ENCODE peak calls at places on chromosomes 6 and 20, in four cellular contexts. R is trophoblast cell, X is IMR-90, Y is H9. T is an unnamed sample.

GRCh38 chr20:23094213-23094896 is 8.2 kb upstream of the CD93 start:
- DNase-seq in R (no peak), X (no peak), Y (no peak), T (no peak)

GRCh38 chr6:30508890-30509736 is 19.8 kb downstream of the HLA-E start:
- DNase-seq in R (no peak), X (peak), Y (no peak), T (no peak)

GRCh38 chr6:147071786-147072185 is 132.4 kb upstream of the STXBP5 start:
- DNase-seq in R (no peak), X (no peak), Y (no peak), T (no peak)

GRCh38 chr6:130587778-130588520 is 222.1 kb downstream of the TMEM200A start:
- DNase-seq in R (no peak), X (peak), Y (no peak), T (no peak)

GRCh38 chr20:34979366-34980153 is 23.9 kb downstream of the MYH7B start:
- DNase-seq in R (no peak), X (no peak), Y (peak), T (peak)

GRCh38 chr6:12719017-12719416 is 2.5 kb downstream of the PHACTR1 start:
- DNase-seq in R (no peak), X (no peak), Y (no peak), T (no peak)

GRCh38 chr6:163173741-163174140 is 240.8 kb upstream of the QKI start:
- DNase-seq in R (peak), X (no peak), Y (no peak), T (no peak)

GRCh38 chr20:46695888-46696287 is 6.6 kb upstream of the TP53RK start:
- DNase-seq in R (no peak), X (peak), Y (no peak), T (no peak)

GRCh38 chr20:48377940-48378339 is 449.9 kb downstream of the PREX1 start:
- DNase-seq in R (no peak), X (no peak), Y (no peak), T (no peak)

GRCh38 chr6:73943930-73944652 is 248.1 kb downstream of the CD109 start:
- DNase-seq in R (no peak), X (no peak), Y (no peak), T (no peak)

GRCh38 chr6:47165918-47166317 is 123.8 kb upstream of the ADGRF1 start:
- DNase-seq in R (no peak), X (peak), Y (no peak), T (no peak)

GRCh38 chr6:163672710-163673109 is 258.2 kb downstream of the QKI start:
- DNase-seq in R (no peak), X (no peak), Y (no peak), T (no peak)

GRCh38 chr6:135842618-135843392 is 8.7 kb upstream of the PDE7B start:
- DNase-seq in R (no peak), X (no peak), Y (no peak), T (no peak)

GRCh38 chr6:66926060-66926459 is 1219.0 kb upstream of the EYS start:
- DNase-seq in R (no peak), X (no peak), Y (no peak), T (peak)

GRCh38 chr20:48642105-48642880 is 185.5 kb downstream of the PREX1 start:
- DNase-seq in R (no peak), X (no peak), Y (no peak), T (no peak)

GRCh38 chr6:19128701-19129100 is 708.5 kb upstream of the ID4 start:
- DNase-seq in R (no peak), X (no peak), Y (no peak), T (no peak)

GRCh38 chr6:166058064-166058739 is 109.4 kb downstream of the TBXT start:
- DNase-seq in R (no peak), X (peak), Y (no peak), T (peak)

GRCh38 chr6:506508-506907 is 115.0 kb downstream of the IRF4 start:
- DNase-seq in R (no peak), X (no peak), Y (no peak), T (no peak)

GRCh38 chr6:16822975-16823374 is 61.7 kb upstream of the ATXN1 start:
- DNase-seq in R (no peak), X (no peak), Y (no peak), T (peak)

GRCh38 chr6:157668034-157668401 is 155.0 kb upstream of the SNX9 start:
- DNase-seq in R (no peak), X (no peak), Y (no peak), T (no peak)

GRCh38 chr20:49938173-49939163 is 2.3 kb downstream of the RNF114 start:
- DNase-seq in R (no peak), X (peak), Y (no peak), T (no peak)

GRCh38 chr6:112117554-112117953 is 30.2 kb downstream of the FAM229B start:
- DNase-seq in R (no peak), X (peak), Y (no peak), T (no peak)

GRCh38 chr6:158205220-158205944 is 37.2 kb downstream of the GTF2H5 start:
- DNase-seq in R (peak), X (no peak), Y (peak), T (peak)

GRCh38 chr20:21665687-21666446 is 39.6 kb upstream of the PAX1 start:
- DNase-seq in R (peak), X (no peak), Y (no peak), T (peak)

GRCh38 chr20:23151008-23151703 is 65.0 kb upstream of the CD93 start:
- DNase-seq in R (no peak), X (no peak), Y (peak), T (no peak)

GRCh38 chr20:25177890-25178321 is 17.6 kb upstream of the ENTPD6 start:
- DNase-seq in R (no peak), X (no peak), Y (no peak), T (no peak)

GRCh38 chr6:106199998-106200397 is 113.9 kb downstream of the PRDM1 start:
- DNase-seq in R (peak), X (peak), Y (no peak), T (no peak)

GRCh38 chr20:47011984-47012383 is 117.3 kb downstream of the EYA2 start:
- DNase-seq in R (peak), X (no peak), Y (no peak), T (peak)

GRCh38 chr6:76706566-76706965 is 634.1 kb upstream of the IMPG1 start:
- DNase-seq in R (no peak), X (no peak), Y (no peak), T (no peak)

GRCh38 chr20:19785173-19785799 is 27.2 kb downstream of the RIN2 start:
- DNase-seq in R (peak), X (peak), Y (no peak), T (no peak)

GRCh38 chr20:19787366-19787765 is 29.3 kb downstream of the RIN2 start:
- DNase-seq in R (no peak), X (no peak), Y (no peak), T (no peak)

GRCh38 chr20:19784511-19785172 is 26.6 kb downstream of the RIN2 start:
- DNase-seq in R (peak), X (peak), Y (peak), T (peak)

GRCh38 chr20:19785886-19786285 is 27.8 kb downstream of the RIN2 start:
- DNase-seq in R (no peak), X (peak), Y (no peak), T (no peak)

GRCh38 chr20:19786311-19786710 is 28.3 kb downstream of the RIN2 start:
- DNase-seq in R (peak), X (peak), Y (peak), T (peak)
- H2BK120ac ChIP-seq in R (peak), X (peak), Y (no peak), T (no peak)

GRCh38 chr20:41162396-41162795 is 25.1 kb downstream of the PLCG1 start:
- DNase-seq in R (no peak), X (no peak), Y (no peak), T (no peak)

GRCh38 chr20:41161886-41162285 is 24.5 kb downstream of the PLCG1 start:
- DNase-seq in R (no peak), X (no peak), Y (no peak), T (no peak)

GRCh38 chr20:41159547-41159946 is 22.2 kb downstream of the PLCG1 start:
- DNase-seq in R (peak), X (no peak), Y (no peak), T (peak)

GRCh38 chr20:41158082-41158625 is 20.8 kb downstream of the PLCG1 start:
- DNase-seq in R (peak), X (no peak), Y (no peak), T (no peak)

DNA sequence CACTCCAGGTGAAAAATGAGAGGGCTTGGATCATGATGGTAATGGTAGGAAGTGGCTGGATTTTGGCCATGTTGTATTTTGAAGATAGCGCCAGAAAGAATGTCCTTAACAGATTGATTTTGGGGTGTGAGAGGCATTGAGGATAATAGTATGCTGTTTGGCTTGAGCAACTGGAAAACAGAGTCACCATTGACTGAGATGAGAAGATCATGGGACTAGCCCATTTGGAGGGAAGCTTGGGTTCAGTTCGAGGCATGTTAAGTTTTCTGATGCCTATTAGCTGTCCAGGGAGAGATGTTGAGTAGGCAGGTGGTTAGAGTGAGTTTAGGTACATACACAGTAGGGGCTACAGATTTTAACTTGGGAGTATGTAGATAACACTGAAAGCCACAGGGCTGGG is 23.3 kb downstream of the PLCG1 start:
- DNase-seq in R (no peak), X (no peak), Y (no peak), T (no peak)
- H2BK5ac ChIP-seq in R (no peak), X (no peak), Y (no peak), T (no peak)

DNA sequence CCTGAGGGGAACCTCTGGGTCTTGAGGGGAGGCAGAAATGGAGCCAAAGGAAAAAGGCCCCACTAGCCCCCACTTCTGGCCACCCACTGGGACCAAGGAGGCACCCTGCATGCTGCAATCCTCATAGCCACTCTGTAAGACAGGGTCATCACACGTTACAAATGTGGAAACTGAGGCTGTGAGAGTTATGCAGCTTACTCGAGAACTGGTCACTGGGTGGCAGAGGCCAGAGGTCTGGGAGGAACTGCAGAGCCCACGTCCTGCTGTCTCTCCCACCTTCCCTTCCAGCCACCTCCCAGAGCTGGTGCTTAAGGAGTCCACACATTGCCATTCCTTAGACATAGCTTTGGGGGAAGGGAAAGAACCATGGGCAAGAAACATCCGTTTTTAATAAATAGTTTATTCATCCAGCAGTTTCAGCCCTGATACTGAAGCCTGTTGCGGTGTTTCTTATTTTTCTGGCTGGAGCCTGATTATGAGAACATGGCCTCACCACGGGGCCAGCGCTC is 18.0 kb downstream of the LEMD2 start:
- DNase-seq in R (no peak), X (no peak), Y (no peak), T (no peak)
- H2BK120ac ChIP-seq in R (peak), X (peak), Y (no peak), T (peak)

GRCh38 chr6:31901415-31901952 is 402 bp downstream of the ZBTB12 start:
- DNase-seq in R (no peak), X (peak), Y (no peak), T (no peak)
- H2BK5ac ChIP-seq in R (no peak), X (peak), Y (no peak), T (no peak)

GRCh38 chr6:125255201-125255600 is 46.6 kb downstream of the HDDC2 start:
- DNase-seq in R (no peak), X (peak), Y (no peak), T (no peak)

GRCh38 chr6:125254321-125254720 is 47.4 kb downstream of the HDDC2 start:
- DNase-seq in R (no peak), X (no peak), Y (no peak), T (no peak)

GRCh38 chr6:125259354-125259736 is 42.4 kb downstream of the HDDC2 start:
- DNase-seq in R (no peak), X (no peak), Y (no peak), T (no peak)

GRCh38 chr6:125258651-125259353 is 43.0 kb downstream of the HDDC2 start:
- DNase-seq in R (no peak), X (peak), Y (no peak), T (no peak)

DNA sequence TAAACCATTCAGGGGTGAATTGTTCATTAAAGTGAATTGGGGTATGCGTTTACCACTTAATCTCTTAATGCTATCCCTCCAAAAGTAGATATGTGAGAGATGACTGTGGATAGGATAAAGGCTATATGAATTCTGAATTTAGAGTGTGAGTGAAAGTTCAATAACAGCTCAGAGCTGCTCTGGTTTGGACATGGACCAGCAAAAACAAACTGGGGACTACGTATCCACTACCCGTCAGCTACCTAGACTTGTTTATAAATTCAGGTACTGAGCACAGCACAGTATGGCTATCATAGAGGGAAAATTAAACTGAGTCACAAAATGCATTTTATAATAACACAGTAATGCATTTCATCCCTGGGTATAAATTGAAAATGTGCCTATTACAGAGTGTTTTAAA is 44.4 kb downstream of the HDDC2 start:
- DNase-seq in R (no peak), X (peak), Y (no peak), T (no peak)
- H2BK120ac ChIP-seq in R (no peak), X (no peak), Y (no peak), T (no peak)

GRCh38 chr6:127547215-127547614 is 28.1 kb upstream of the MTCL3 start:
- DNase-seq in R (no peak), X (no peak), Y (no peak), T (peak)
- H2BK5ac ChIP-seq in R (no peak), X (no peak), Y (no peak), T (no peak)

GRCh38 chr6:140438346-140438735 is 1063.9 kb upstream of the CITED2 start:
- DNase-seq in R (no peak), X (peak), Y (no peak), T (no peak)
- H2BK120ac ChIP-seq in R (peak), X (peak), Y (no peak), T (no peak)

GRCh38 chr6:155040946-155041345 is 45.8 kb downstream of the TIAM2 start:
- DNase-seq in R (no peak), X (no peak), Y (no peak), T (no peak)

GRCh38 chr6:155038527-155038926 is 43.4 kb downstream of the TIAM2 start:
- DNase-seq in R (no peak), X (no peak), Y (no peak), T (no peak)

GRCh38 chr6:155040154-155040553 is 45.0 kb downstream of the TIAM2 start:
- DNase-seq in R (no peak), X (no peak), Y (peak), T (no peak)

GRCh38 chr6:155042983-155043382 is 47.9 kb downstream of the TIAM2 start:
- DNase-seq in R (no peak), X (no peak), Y (no peak), T (no peak)

DNA sequence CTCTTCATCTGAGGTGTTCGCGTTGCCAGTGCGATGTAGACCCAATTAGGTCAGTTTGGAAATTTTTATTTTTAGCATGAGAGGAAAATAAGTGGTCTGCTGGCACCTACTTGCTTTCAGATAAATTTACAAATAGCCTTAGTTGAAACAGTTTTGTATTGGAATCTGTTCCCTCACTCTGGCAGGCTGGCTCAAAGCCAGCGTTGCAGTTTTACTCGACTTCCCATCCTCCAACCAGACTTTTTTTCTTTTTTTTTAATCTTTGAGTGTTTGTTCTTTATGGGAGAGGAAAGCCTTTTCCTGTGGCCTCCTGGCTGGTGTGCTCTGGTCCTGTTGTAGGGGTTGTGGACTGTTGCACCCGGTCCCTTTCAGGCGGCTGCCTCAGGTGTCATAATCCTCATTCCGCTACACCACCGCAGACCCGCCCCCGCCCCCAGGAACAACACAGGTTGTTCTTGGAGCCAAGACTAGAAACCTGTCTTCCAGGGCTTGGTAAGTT is 46.7 kb downstream of the TIAM2 start:
- DNase-seq in R (no peak), X (no peak), Y (no peak), T (no peak)
- H2BK5ac ChIP-seq in R (no peak), X (no peak), Y (no peak), T (no peak)